ENCODE peak calls at places on chromosomes 7 and 10, in nine cellular contexts. One of them, this sample, is unnamed.

GRCh38 chr7:129780257-129781127 is 169.0 kb downstream of the NRF1 start:
- DNase-seq in right cardiac atrium: no peak
- DNase-seq in fibroblast of lung: no peak
- DNase-seq in CD4-positive, alpha-beta T cell: peak; percentile 57
- DNase-seq in lower lobe of right lung: peak; percentile 92
- DNase-seq in A549: peak; percentile 90
- DNase-seq in OCI-LY7: peak; percentile 79
- DNase-seq in pancreas: peak; percentile 95
- DNase-seq in heart left ventricle: no peak
- DNase-seq in this sample: peak; percentile 94

GRCh38 chr10:101018118-101018599 is 12.8 kb downstream of the PDZD7 start:
- DNase-seq in heart left ventricle: no peak
- DNase-seq in pancreas: no peak
- DNase-seq in CD4-positive, alpha-beta T cell: no peak
- DNase-seq in lower lobe of right lung: no peak
- DNase-seq in fibroblast of lung: no peak
- DNase-seq in OCI-LY7: peak; percentile 31
- DNase-seq in right cardiac atrium: no peak
- DNase-seq in A549: no peak
- DNase-seq in this sample: no peak

GRCh38 chr10:51092402-51092801 is 18.1 kb downstream of the PRKG1 start:
- DNase-seq in heart left ventricle: peak; percentile 83
- DNase-seq in pancreas: peak; percentile 46
- DNase-seq in lower lobe of right lung: no peak
- DNase-seq in OCI-LY7: no peak
- DNase-seq in CD4-positive, alpha-beta T cell: no peak
- DNase-seq in A549: no peak
- DNase-seq in right cardiac atrium: peak; percentile 94
- DNase-seq in fibroblast of lung: peak; percentile 68
- DNase-seq in this sample: peak; percentile 75

GRCh38 chr7:31938650-31939049 is 131.6 kb downstream of the PDE1C start:
- DNase-seq in heart left ventricle: no peak
- DNase-seq in A549: peak; percentile 86
- DNase-seq in pancreas: no peak
- DNase-seq in fibroblast of lung: peak; percentile 63
- DNase-seq in right cardiac atrium: no peak
- DNase-seq in lower lobe of right lung: no peak
- DNase-seq in CD4-positive, alpha-beta T cell: no peak
- DNase-seq in OCI-LY7: no peak
- DNase-seq in this sample: no peak

GRCh38 chr10:78290131-78290750 is 256.6 kb downstream of the RPS24 start:
- DNase-seq in CD4-positive, alpha-beta T cell: no peak
- DNase-seq in fibroblast of lung: peak; percentile 33
- DNase-seq in lower lobe of right lung: no peak
- DNase-seq in A549: no peak
- DNase-seq in pancreas: no peak
- DNase-seq in heart left ventricle: no peak
- DNase-seq in right cardiac atrium: no peak
- DNase-seq in OCI-LY7: no peak
- DNase-seq in this sample: no peak

GRCh38 chr7:97006146-97006950 is 995 bp downstream of the DLX6 start:
- DNase-seq in lower lobe of right lung: no peak
- DNase-seq in fibroblast of lung: peak; percentile 23
- DNase-seq in pancreas: no peak
- DNase-seq in heart left ventricle: no peak
- DNase-seq in CD4-positive, alpha-beta T cell: no peak
- DNase-seq in OCI-LY7: no peak
- DNase-seq in right cardiac atrium: peak; percentile 66
- DNase-seq in A549: peak; percentile 56
- DNase-seq in this sample: peak; percentile 86

GRCh38 chr7:115221484-115221883 is 299.6 kb downstream of the MDFIC start:
- DNase-seq in right cardiac atrium: no peak
- DNase-seq in fibroblast of lung: no peak
- DNase-seq in A549: no peak
- DNase-seq in pancreas: no peak
- DNase-seq in OCI-LY7: no peak
- DNase-seq in heart left ventricle: no peak
- DNase-seq in lower lobe of right lung: no peak
- DNase-seq in CD4-positive, alpha-beta T cell: no peak
- DNase-seq in this sample: no peak

GRCh38 chr10:123703195-123703790 is 37.1 kb downstream of the GPR26 start:
- DNase-seq in CD4-positive, alpha-beta T cell: no peak
- DNase-seq in right cardiac atrium: no peak
- DNase-seq in OCI-LY7: no peak
- DNase-seq in lower lobe of right lung: no peak
- DNase-seq in A549: no peak
- DNase-seq in heart left ventricle: no peak
- DNase-seq in fibroblast of lung: no peak
- DNase-seq in pancreas: no peak
- DNase-seq in this sample: no peak

GRCh38 chr7:47542051-47542450 is 39.9 kb downstream of the TNS3 start:
- DNase-seq in lower lobe of right lung: no peak
- DNase-seq in pancreas: no peak
- DNase-seq in fibroblast of lung: no peak
- DNase-seq in CD4-positive, alpha-beta T cell: no peak
- DNase-seq in heart left ventricle: no peak
- DNase-seq in A549: no peak
- DNase-seq in right cardiac atrium: no peak
- DNase-seq in OCI-LY7: no peak
- DNase-seq in this sample: no peak

GRCh38 chr7:126227643-126228042 is 1025.1 kb downstream of the GRM8 start:
- DNase-seq in OCI-LY7: no peak
- DNase-seq in heart left ventricle: no peak
- DNase-seq in CD4-positive, alpha-beta T cell: no peak
- DNase-seq in lower lobe of right lung: no peak
- DNase-seq in right cardiac atrium: no peak
- DNase-seq in A549: no peak
- DNase-seq in pancreas: no peak
- DNase-seq in fibroblast of lung: no peak
- DNase-seq in this sample: no peak

GRCh38 chr10:29955308-29955935 is 104.0 kb downstream of the JCAD start:
- DNase-seq in OCI-LY7: no peak
- DNase-seq in CD4-positive, alpha-beta T cell: no peak
- DNase-seq in lower lobe of right lung: no peak
- DNase-seq in A549: peak; percentile 29
- DNase-seq in fibroblast of lung: peak; percentile 72
- DNase-seq in right cardiac atrium: no peak
- DNase-seq in heart left ventricle: no peak
- DNase-seq in pancreas: no peak
- DNase-seq in this sample: peak; percentile 32

GRCh38 chr7:27492224-27492623 is 170.5 kb downstream of the HIBADH start:
- DNase-seq in A549: no peak
- DNase-seq in pancreas: no peak
- DNase-seq in OCI-LY7: no peak
- DNase-seq in heart left ventricle: no peak
- DNase-seq in lower lobe of right lung: no peak
- DNase-seq in CD4-positive, alpha-beta T cell: no peak
- DNase-seq in right cardiac atrium: no peak
- DNase-seq in fibroblast of lung: no peak
- DNase-seq in this sample: no peak

GRCh38 chr10:59648711-59649201 is 60.9 kb downstream of the SLC16A9 start:
- DNase-seq in CD4-positive, alpha-beta T cell: no peak
- DNase-seq in lower lobe of right lung: no peak
- DNase-seq in pancreas: no peak
- DNase-seq in right cardiac atrium: no peak
- DNase-seq in heart left ventricle: no peak
- DNase-seq in OCI-LY7: no peak
- DNase-seq in fibroblast of lung: peak; percentile 73
- DNase-seq in A549: no peak
- DNase-seq in this sample: no peak

GRCh38 chr7:22295402-22296264 is 61.3 kb downstream of the RAPGEF5 start:
- DNase-seq in CD4-positive, alpha-beta T cell: no peak
- DNase-seq in A549: no peak
- DNase-seq in fibroblast of lung: no peak
- DNase-seq in OCI-LY7: no peak
- DNase-seq in pancreas: no peak
- DNase-seq in lower lobe of right lung: no peak
- DNase-seq in heart left ventricle: no peak
- DNase-seq in right cardiac atrium: no peak
- DNase-seq in this sample: no peak

GRCh38 chr7:1086588-1087461 is 1.1 kb upstream of the GPER1 start:
- DNase-seq in pancreas: peak; percentile 52
- DNase-seq in A549: peak; percentile 53
- DNase-seq in right cardiac atrium: peak; percentile 90
- DNase-seq in heart left ventricle: peak; percentile 77
- DNase-seq in lower lobe of right lung: peak; percentile 80
- DNase-seq in fibroblast of lung: peak; percentile 61
- DNase-seq in OCI-LY7: peak; percentile 94
- DNase-seq in CD4-positive, alpha-beta T cell: peak; percentile 64
- DNase-seq in this sample: peak; percentile 87

GRCh38 chr10:86138551-86139065 is 228.0 kb downstream of the GRID1 start:
- DNase-seq in fibroblast of lung: no peak
- DNase-seq in OCI-LY7: no peak
- DNase-seq in A549: no peak
- DNase-seq in CD4-positive, alpha-beta T cell: no peak
- DNase-seq in heart left ventricle: no peak
- DNase-seq in right cardiac atrium: no peak
- DNase-seq in pancreas: no peak
- DNase-seq in lower lobe of right lung: no peak
- DNase-seq in this sample: no peak

GRCh38 chr7:158357106-158357897 is 230.3 kb downstream of the PTPRN2 start:
- DNase-seq in lower lobe of right lung: no peak
- DNase-seq in OCI-LY7: no peak
- DNase-seq in right cardiac atrium: no peak
- DNase-seq in CD4-positive, alpha-beta T cell: no peak
- DNase-seq in fibroblast of lung: no peak
- DNase-seq in A549: no peak
- DNase-seq in heart left ventricle: no peak
- DNase-seq in pancreas: no peak
- DNase-seq in this sample: no peak

GRCh38 chr10:47260505-47261111 is 39.4 kb upstream of the GDF10 start:
- DNase-seq in heart left ventricle: no peak
- DNase-seq in A549: no peak
- DNase-seq in pancreas: no peak
- DNase-seq in fibroblast of lung: no peak
- DNase-seq in lower lobe of right lung: no peak
- DNase-seq in CD4-positive, alpha-beta T cell: no peak
- DNase-seq in right cardiac atrium: no peak
- DNase-seq in OCI-LY7: no peak
- DNase-seq in this sample: no peak

DNA sequence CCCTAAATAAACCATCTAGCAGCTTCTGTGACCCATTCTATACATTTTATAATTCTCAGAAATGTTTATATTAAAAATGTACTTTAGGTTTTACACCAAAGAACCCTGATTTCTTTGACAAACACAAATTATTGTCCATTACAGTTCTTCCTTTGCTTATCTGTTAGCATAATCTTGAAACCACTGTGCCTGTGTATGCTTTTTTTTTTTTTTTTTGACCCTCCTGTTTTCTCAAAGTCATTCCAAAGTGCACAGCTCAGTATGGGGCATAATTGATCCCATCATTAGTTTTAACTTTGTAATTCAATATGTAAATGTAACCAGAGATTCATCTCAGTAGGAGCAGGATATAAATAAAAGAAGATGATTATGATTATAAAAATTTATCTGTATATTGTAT is 229.3 kb downstream of the DGKB start:
- DNase-seq in A549: no peak
- DNase-seq in pancreas: no peak
- DNase-seq in OCI-LY7: no peak
- DNase-seq in fibroblast of lung: no peak
- DNase-seq in CD4-positive, alpha-beta T cell: no peak
- DNase-seq in lower lobe of right lung: no peak
- DNase-seq in heart left ventricle: no peak
- DNase-seq in right cardiac atrium: no peak
- DNase-seq in this sample: no peak
- H3K9me3 ChIP-seq in A549: no peaks in the 10 kb centered on the region
- H3K9me3 ChIP-seq in pancreas: no peaks in the 10 kb centered on the region
- H3K9me3 ChIP-seq in OCI-LY7: no peaks in the 10 kb centered on the region
- H3K9me3 ChIP-seq in fibroblast of lung: no peaks in the 10 kb centered on the region
- H3K9me3 ChIP-seq in CD4-positive, alpha-beta T cell: no peaks in the 10 kb centered on the region
- H3K9me3 ChIP-seq in lower lobe of right lung: no peaks in the 10 kb centered on the region
- H3K9me3 ChIP-seq in heart left ventricle: no peaks in the 10 kb centered on the region
- H3K9me3 ChIP-seq in right cardiac atrium: no peaks in the 10 kb centered on the region
- H3K9me3 ChIP-seq in this sample: no peaks in the 10 kb centered on the region

DNA sequence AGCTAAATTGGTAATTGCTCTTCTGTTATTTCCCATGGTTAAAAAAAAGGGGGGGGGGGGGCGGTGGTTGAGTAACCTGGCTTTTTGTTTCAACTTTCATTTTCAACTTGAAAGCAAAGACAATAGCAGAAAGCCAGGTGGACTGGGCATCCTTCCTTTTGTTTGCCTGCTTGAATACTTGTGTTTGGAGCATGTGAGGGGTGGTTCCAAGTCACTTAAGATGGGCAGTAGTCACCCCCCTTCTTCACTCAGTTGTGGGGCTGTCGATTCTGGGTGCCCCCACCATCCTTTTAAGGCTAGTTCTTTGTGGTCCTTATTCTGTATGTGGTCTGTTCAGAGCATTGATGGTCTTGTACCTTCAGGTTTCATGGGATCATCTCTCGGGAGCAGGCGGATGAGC is 165.6 kb upstream of the PRR15 start:
- DNase-seq in right cardiac atrium: no peak
- DNase-seq in CD4-positive, alpha-beta T cell: no peak
- DNase-seq in OCI-LY7: no peak
- DNase-seq in lower lobe of right lung: no peak
- DNase-seq in heart left ventricle: no peak
- DNase-seq in fibroblast of lung: no peak
- DNase-seq in pancreas: no peak
- DNase-seq in A549: no peak
- DNase-seq in this sample: no peak
- H3K27ac ChIP-seq in right cardiac atrium: no peak overlapping the region
- H3K27ac ChIP-seq in CD4-positive, alpha-beta T cell: no peak overlapping the region
- H3K27ac ChIP-seq in OCI-LY7: no peak overlapping the region
- H3K27ac ChIP-seq in lower lobe of right lung: no peak overlapping the region
- H3K27ac ChIP-seq in heart left ventricle: no peak overlapping the region
- H3K27ac ChIP-seq in fibroblast of lung: no peak overlapping the region
- H3K27ac ChIP-seq in pancreas: no peak overlapping the region
- H3K27ac ChIP-seq in A549: no peak overlapping the region
- H3K27ac ChIP-seq in this sample: no peak overlapping the region

GRCh38 chr10:7397049-7397448 is 13.8 kb downstream of the SFMBT2 start:
- DNase-seq in pancreas: no peak
- DNase-seq in fibroblast of lung: peak; percentile 59
- DNase-seq in lower lobe of right lung: no peak
- DNase-seq in CD4-positive, alpha-beta T cell: no peak
- DNase-seq in heart left ventricle: no peak
- DNase-seq in OCI-LY7: no peak
- DNase-seq in right cardiac atrium: no peak
- DNase-seq in A549: no peak
- DNase-seq in this sample: no peak
- H3K9me3 ChIP-seq in pancreas: no peaks in the 10 kb centered on the region
- H3K9me3 ChIP-seq in fibroblast of lung: no peaks in the 10 kb centered on the region
- H3K9me3 ChIP-seq in lower lobe of right lung: no peaks in the 10 kb centered on the region
- H3K9me3 ChIP-seq in CD4-positive, alpha-beta T cell: no peaks in the 10 kb centered on the region
- H3K9me3 ChIP-seq in heart left ventricle: no peaks in the 10 kb centered on the region
- H3K9me3 ChIP-seq in OCI-LY7: no peaks in the 10 kb centered on the region
- H3K9me3 ChIP-seq in right cardiac atrium: no peaks in the 10 kb centered on the region
- H3K9me3 ChIP-seq in A549: no peaks in the 10 kb centered on the region
- H3K9me3 ChIP-seq in this sample: no peaks in the 10 kb centered on the region

DNA sequence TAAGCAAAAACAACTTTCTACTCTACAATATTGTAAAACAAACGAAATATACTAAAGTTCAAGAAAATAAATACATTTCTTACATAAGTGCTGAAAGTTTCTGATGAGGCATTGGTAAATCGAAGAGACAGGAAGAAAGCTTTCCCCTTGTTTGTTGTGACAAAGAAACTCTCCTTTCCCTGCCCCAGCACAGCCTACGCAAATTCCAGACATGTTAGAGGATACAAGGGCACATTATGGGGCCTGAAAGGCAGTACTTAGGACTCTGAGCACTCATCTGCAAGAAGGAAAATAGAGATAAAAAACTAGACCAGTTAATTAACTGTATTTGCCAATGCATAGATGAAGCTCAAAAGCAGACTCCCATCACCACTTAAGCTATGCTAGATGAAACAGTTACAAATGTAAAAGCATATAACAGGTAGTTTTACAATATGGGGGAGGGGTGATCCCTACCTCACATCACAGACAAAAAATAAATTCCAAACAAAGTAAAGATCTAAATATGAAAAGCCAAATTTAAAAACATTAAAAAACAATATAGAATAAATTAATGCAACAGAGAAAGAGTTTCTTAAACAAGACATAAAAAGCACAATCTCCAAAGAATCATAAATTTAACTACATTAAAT is 21.8 kb downstream of the ARHGAP19 start:
- DNase-seq in right cardiac atrium: no peak
- DNase-seq in pancreas: no peak
- DNase-seq in A549: no peak
- DNase-seq in OCI-LY7: no peak
- DNase-seq in fibroblast of lung: peak; percentile 78
- DNase-seq in CD4-positive, alpha-beta T cell: no peak
- DNase-seq in lower lobe of right lung: no peak
- DNase-seq in heart left ventricle: no peak
- DNase-seq in this sample: no peak
- H3K27ac ChIP-seq in right cardiac atrium: no peak overlapping the region
- H3K27ac ChIP-seq in pancreas: no peak overlapping the region
- H3K27ac ChIP-seq in A549: no peak overlapping the region
- H3K27ac ChIP-seq in OCI-LY7: no peak overlapping the region
- H3K27ac ChIP-seq in fibroblast of lung: no peak overlapping the region
- H3K27ac ChIP-seq in CD4-positive, alpha-beta T cell: no peak overlapping the region
- H3K27ac ChIP-seq in lower lobe of right lung: no peak overlapping the region
- H3K27ac ChIP-seq in heart left ventricle: no peak overlapping the region
- H3K27ac ChIP-seq in this sample: no peak overlapping the region

This sample was measured in kidney.